ENCODE peak calls at places on chromosomes 6 and 20, in nine cellular contexts. P is stomach, M is GM12878, F is sigmoid colon, A is A549, J is esophagus muscularis mucosa, S is K562, V is transverse colon, H is suprapubic skin. B is an unnamed sample.

GRCh38 chr6:167005350-167006159 is 6.4 kb downstream of the CEP43 start:
- DNase-seq in P (peak; percentile 63), M (no peak), F (peak; percentile 71), A (no peak), J (no peak), S (peak; percentile 46), V (peak; percentile 15), H (no peak), B (peak; percentile 78)

GRCh38 chr6:161918154-161918553 is 644.3 kb upstream of the AGPAT4 start:
- DNase-seq in P (no peak), M (no peak), F (no peak), A (peak; percentile 21), J (no peak), S (no peak), V (no peak), H (no peak), B (no peak)

GRCh38 chr6:160513836-160514235 is 150.2 kb downstream of the LPA start:
- DNase-seq in P (no peak), M (no peak), F (no peak), A (no peak), J (no peak), S (no peak), V (no peak), H (no peak), B (no peak)

GRCh38 chr20:10469599-10469998 is 34.5 kb downstream of the SLX4IP start:
- DNase-seq in P (no peak), M (no peak), F (peak; percentile 88), A (peak; percentile 89), J (no peak), S (peak; percentile 10), V (peak; percentile 60), H (no peak), B (no peak)

GRCh38 chr6:44001318-44001868 is 125.9 kb downstream of the MRPL14 start:
- DNase-seq in P (no peak), M (peak; percentile 72), F (no peak), A (peak; percentile 57), J (no peak), S (peak; percentile 90), V (no peak), H (no peak), B (peak; percentile 32)

GRCh38 chr6:44564906-44565524 is 177.5 kb downstream of the CDC5L start:
- DNase-seq in P (no peak), M (no peak), F (no peak), A (no peak), J (no peak), S (no peak), V (no peak), H (no peak), B (no peak)

GRCh38 chr6:137880633-137881521 is 13.8 kb downstream of the TNFAIP3 start:
- DNase-seq in P (no peak), M (no peak), F (peak; percentile 61), A (no peak), J (no peak), S (no peak), V (no peak), H (no peak), B (no peak)

GRCh38 chr20:19758888-19759331 is 852 bp downstream of the RIN2 start:
- DNase-seq in P (peak; percentile 49), M (no peak), F (peak; percentile 83), A (peak; percentile 56), J (peak; percentile 93), S (no peak), V (peak; percentile 59), H (peak; percentile 85), B (peak; percentile 67)

GRCh38 chr6:3603443-3604130 is 146.7 kb upstream of the SLC22A23 start:
- DNase-seq in P (no peak), M (no peak), F (no peak), A (no peak), J (no peak), S (no peak), V (no peak), H (no peak), B (no peak)

GRCh38 chr6:43093361-43094289 is 17.5 kb downstream of the PTK7 start:
- DNase-seq in P (peak; percentile 34), M (no peak), F (peak; percentile 86), A (no peak), J (no peak), S (peak; percentile 67), V (peak; percentile 29), H (no peak), B (no peak)

GRCh38 chr6:42629845-42630244 is 66.0 kb downstream of the UBR2 start:
- DNase-seq in P (no peak), M (peak; percentile 7), F (no peak), A (no peak), J (no peak), S (no peak), V (no peak), H (no peak), B (no peak)

GRCh38 chr20:50453533-50453932 is 56.6 kb upstream of the PTPN1 start:
- DNase-seq in P (no peak), M (no peak), F (no peak), A (no peak), J (no peak), S (no peak), V (no peak), H (no peak), B (no peak)

DNA sequence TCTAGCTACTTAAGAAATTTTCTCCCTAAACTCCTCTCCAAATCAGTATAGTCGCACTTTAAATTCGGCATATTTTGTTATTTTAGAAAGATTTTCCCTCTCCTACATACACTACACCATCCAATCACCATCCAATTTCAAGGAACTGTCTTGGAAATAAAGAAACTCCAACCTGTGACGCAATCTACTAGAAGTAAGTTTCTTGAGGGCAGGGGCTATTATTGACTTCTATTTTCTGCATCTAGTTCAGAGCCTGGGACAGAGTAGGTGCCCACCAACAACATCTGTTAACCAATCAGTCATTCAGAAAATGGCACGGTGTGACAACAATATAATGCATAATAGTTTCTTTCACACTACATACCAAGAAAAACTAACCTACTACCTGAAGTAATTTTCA is 3.6 kb downstream of the ATG5 start:
- DNase-seq in P (no peak), M (no peak), F (no peak), A (no peak), J (no peak), S (no peak), V (no peak), H (no peak), B (no peak)
- H3K4me1 ChIP-seq in P (peaks cover 62% of the 10 kb centered on the region), M (peaks cover 12% of the 10 kb centered on the region), F (peaks cover 40% of the 10 kb centered on the region), A (peaks cover 19% of the 10 kb centered on the region), J (peaks cover 14% of the 10 kb centered on the region), S (peaks cover 20% of the 10 kb centered on the region), V (peaks cover 14% of the 10 kb centered on the region), H (peaks cover 34% of the 10 kb centered on the region), B (peaks cover 7% of the 10 kb centered on the region)

DNA sequence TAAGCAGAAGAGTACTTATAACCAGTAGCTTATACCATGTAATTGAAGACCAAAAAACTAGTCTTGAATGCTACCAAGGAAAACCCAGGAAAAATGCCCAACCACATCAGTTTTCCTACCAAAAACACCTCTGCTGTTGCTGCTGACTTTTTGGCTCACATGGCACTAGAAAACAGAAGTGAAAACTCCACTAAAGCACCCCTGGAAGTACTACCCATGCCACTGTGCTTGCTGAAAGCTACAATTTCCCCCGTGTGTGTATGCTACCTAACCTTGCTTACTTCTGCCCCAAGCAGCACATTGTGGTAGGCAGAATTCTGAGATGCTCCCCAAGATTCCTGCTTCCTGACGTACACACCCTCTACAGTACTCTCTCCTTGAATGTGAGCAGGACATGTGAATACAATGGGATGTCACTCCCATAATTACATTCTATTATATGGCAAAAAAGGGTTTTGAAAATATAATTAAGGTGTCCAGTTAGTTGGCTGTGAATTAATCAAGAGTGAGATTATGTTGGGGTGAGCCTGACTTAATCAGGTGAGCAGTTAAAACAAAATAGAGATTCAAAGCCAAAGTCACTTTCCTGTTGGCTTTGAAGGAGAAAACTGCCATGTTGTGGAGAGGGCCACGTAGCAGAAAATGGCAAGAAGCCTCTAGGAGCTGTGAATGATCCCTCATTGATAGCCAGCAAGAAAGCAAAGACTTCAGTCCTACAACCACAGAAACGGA is 209.8 kb upstream of the MARCKS start:
- DNase-seq in P (no peak), M (no peak), F (no peak), A (no peak), J (no peak), S (no peak), V (no peak), H (no peak), B (no peak)
- TF ChIP-seq EP300 in P (no peak), M (no peak), F (no peak), A (no peak), J (no peak), S (no peak), V (no peak), H (no peak), B (no peak)

GRCh38 chr6:26235240-26235730 is 129.7 kb upstream of the BTN3A2 start:
- DNase-seq in P (no peak), M (no peak), F (no peak), A (peak; percentile 37), J (no peak), S (no peak), V (no peak), H (no peak), B (no peak)

GRCh38 chr6:26243742-26244141 is 121.3 kb upstream of the BTN3A2 start:
- DNase-seq in P (no peak), M (no peak), F (no peak), A (no peak), J (no peak), S (no peak), V (peak; percentile 83), H (no peak), B (no peak)

GRCh38 chr6:26240981-26241770 is 123.8 kb upstream of the BTN3A2 start:
- DNase-seq in P (no peak), M (no peak), F (no peak), A (no peak), J (no peak), S (no peak), V (no peak), H (no peak), B (no peak)

GRCh38 chr6:26243132-26243531 is 121.9 kb upstream of the BTN3A2 start:
- DNase-seq in P (no peak), M (no peak), F (no peak), A (no peak), J (no peak), S (no peak), V (peak; percentile 76), H (no peak), B (no peak)

GRCh38 chr6:26240157-26240980 is 124.6 kb upstream of the BTN3A2 start:
- DNase-seq in P (peak; percentile 35), M (peak; percentile 89), F (peak; percentile 80), A (no peak), J (no peak), S (no peak), V (peak; percentile 50), H (no peak), B (no peak)
- TF ChIP-seq POLR2A in P (peak; percentile 46), M (peak; percentile 96), F (peak; percentile 78), A (no peak), J (no peak), S (no peak), V (peak; percentile 92), H (peak; percentile 49), B (no peak)

DNA sequence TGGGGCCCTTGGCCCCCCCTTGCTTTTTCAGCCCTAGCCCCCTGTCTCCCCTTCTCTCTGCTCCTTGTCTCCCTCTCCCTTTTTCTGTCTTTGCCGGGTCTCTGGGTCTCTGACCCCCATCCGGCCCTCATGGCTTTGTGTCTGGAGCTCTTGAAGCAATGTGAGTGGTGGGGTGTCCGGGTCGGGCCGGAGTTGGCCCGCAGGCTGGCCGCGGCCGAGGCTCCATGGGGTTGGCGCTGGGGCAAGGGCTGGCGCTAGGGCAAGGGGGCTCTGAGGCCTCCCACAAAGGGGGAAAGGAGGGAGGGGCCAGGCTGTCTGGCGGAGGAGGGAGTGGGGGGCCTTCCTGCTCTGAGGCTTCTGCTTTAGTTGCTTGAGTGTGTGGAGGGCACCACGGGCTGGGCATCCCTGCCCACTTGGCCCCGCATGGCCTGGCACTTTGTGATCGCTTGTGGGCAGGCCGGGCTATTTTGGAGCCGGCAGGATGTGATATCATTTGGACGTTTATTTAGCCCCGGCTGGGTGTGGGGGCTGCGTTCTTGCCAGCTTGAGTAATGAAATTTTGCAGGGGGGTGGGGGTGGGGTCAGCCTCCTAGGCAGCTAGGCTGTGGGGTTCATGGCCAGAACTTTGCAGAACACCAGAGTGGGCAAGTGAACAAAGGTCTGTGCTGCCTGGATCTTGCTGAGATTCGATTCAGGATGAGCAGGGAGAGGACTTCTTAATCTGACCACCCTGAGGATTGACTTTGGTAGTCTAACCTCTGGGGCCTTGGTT is 78.7 kb upstream of the MYL9 start:
- DNase-seq in P (peak; percentile 36), M (no peak), F (peak; percentile 88), A (no peak), J (no peak), S (no peak), V (peak; percentile 43), H (no peak), B (peak; percentile 68)
- H3K4me1 ChIP-seq in P (peaks cover 60% of the 10 kb centered on the region), M (peaks cover 48% of the 10 kb centered on the region), F (peaks cover 57% of the 10 kb centered on the region), A (peaks cover 53% of the 10 kb centered on the region), J (peaks cover 65% of the 10 kb centered on the region), S (peaks cover 58% of the 10 kb centered on the region), V (peaks cover 64% of the 10 kb centered on the region), H (peaks cover 65% of the 10 kb centered on the region), B (peaks cover 18% of the 10 kb centered on the region)

B was measured in ovary.